ENCODE peak calls at places on chromosomes 16 and 17, in nine cellular contexts. L, Q, J, K, I, X, O, C and E are unnamed samples. For H3K4me1 and H3K9me3, the result is how much of the 10 kb centered on the place peaks cover.

GRCh38 chr16:67528870-67529638 is 425 bp downstream of the RIPOR1 start:
- DNase-seq in L (no peak), Q (no peak), J (peak), K (peak), I (no peak), X (peak), O (no peak), C (no peak), E (no peak)

GRCh38 chr17:4642286-4642685 is 808 bp upstream of the ALOX15 start:
- DNase-seq in L (no peak), Q (no peak), J (no peak), K (no peak), I (no peak), X (no peak), O (no peak), C (no peak), E (no peak)

GRCh38 chr16:17951273-17951845 is 385.2 kb downstream of the NPIPA8 start:
- DNase-seq in L (no peak), Q (no peak), J (no peak), K (no peak), I (no peak), X (peak), O (no peak), C (no peak), E (no peak)

GRCh38 chr16:56877783-56878182 is 12.8 kb downstream of the SLC12A3 start:
- DNase-seq in L (no peak), Q (no peak), J (no peak), K (no peak), I (no peak), X (no peak), O (no peak), C (no peak), E (no peak)

GRCh38 chr16:31696968-31697743 is 169.5 kb downstream of the AHSP start:
- DNase-seq in L (no peak), Q (no peak), J (no peak), K (no peak), I (no peak), X (peak), O (peak), C (no peak), E (no peak)

GRCh38 chr17:6286239-6286638 is 148.7 kb downstream of the AIPL1 start:
- DNase-seq in L (no peak), Q (no peak), J (no peak), K (no peak), I (no peak), X (no peak), O (no peak), C (no peak), E (no peak)

GRCh38 chr16:85069171-85069570 is 41.6 kb downstream of the KIAA0513 start:
- DNase-seq in L (no peak), Q (no peak), J (no peak), K (no peak), I (no peak), X (no peak), O (no peak), C (no peak), E (no peak)

GRCh38 chr16:27766166-27766925 is 216.4 kb downstream of the KATNIP start:
- DNase-seq in L (no peak), Q (no peak), J (peak), K (no peak), I (no peak), X (no peak), O (no peak), C (no peak), E (no peak)

GRCh38 chr17:80264048-80264792 is 3.6 kb downstream of the RNF213 start:
- DNase-seq in L (no peak), Q (no peak), J (peak), K (no peak), I (no peak), X (no peak), O (peak), C (no peak), E (no peak)

GRCh38 chr17:45148183-45149036 is at the start of gene HEXIM1:
- DNase-seq in L (peak), Q (peak), J (peak), K (peak), I (peak), X (peak), O (peak), C (peak), E (peak)

GRCh38 chr17:48915459-48916282 is 7.5 kb downstream of the UBE2Z start:
- DNase-seq in L (no peak), Q (no peak), J (no peak), K (no peak), I (peak), X (peak), O (peak), C (no peak), E (no peak)

GRCh38 chr17:35147313-35147982 is at the start of gene UNC45B:
- DNase-seq in L (no peak), Q (no peak), J (no peak), K (peak), I (peak), X (no peak), O (no peak), C (no peak), E (no peak)

GRCh38 chr17:49018116-49018612 is 21.0 kb downstream of the IGF2BP1 start:
- DNase-seq in L (no peak), Q (no peak), J (no peak), K (no peak), I (no peak), X (no peak), O (no peak), C (no peak), E (no peak)

GRCh38 chr16:67873435-67874146 is 739 bp downstream of the EDC4 start:
- DNase-seq in L (no peak), Q (no peak), J (no peak), K (no peak), I (no peak), X (peak), O (no peak), C (no peak), E (no peak)

GRCh38 chr16:997440-998051 is 16.0 kb downstream of the SOX8 start:
- DNase-seq in L (no peak), Q (no peak), J (no peak), K (peak), I (no peak), X (peak), O (no peak), C (no peak), E (peak)

GRCh38 chr16:85757341-85757822 is 6.5 kb upstream of the C16orf74 start:
- DNase-seq in L (no peak), Q (no peak), J (no peak), K (no peak), I (no peak), X (peak), O (no peak), C (no peak), E (no peak)

GRCh38 chr16:56354746-56355145 is 70.6 kb downstream of the AMFR start:
- DNase-seq in L (peak), Q (no peak), J (no peak), K (no peak), I (no peak), X (no peak), O (no peak), C (peak), E (no peak)

GRCh38 chr16:49462989-49463371 is 89.4 kb downstream of the C16orf78 start:
- DNase-seq in L (peak), Q (no peak), J (no peak), K (no peak), I (no peak), X (no peak), O (peak), C (peak), E (no peak)

GRCh38 chr16:85396879-85397871 is 215.9 kb upstream of the GSE1 start:
- DNase-seq in L (peak), Q (no peak), J (peak), K (peak), I (peak), X (no peak), O (no peak), C (peak), E (no peak)

GRCh38 chr16:12896562-12896961 is 4.8 kb upstream of the SHISA9 start:
- DNase-seq in L (no peak), Q (no peak), J (no peak), K (no peak), I (no peak), X (peak), O (peak), C (no peak), E (no peak)

GRCh38 chr16:1899641-1900451 is 18.4 kb downstream of the HS3ST6 start:
- DNase-seq in L (no peak), Q (no peak), J (no peak), K (no peak), I (no peak), X (no peak), O (peak), C (no peak), E (no peak)

GRCh38 chr16:13127144-13127543 is 225.7 kb downstream of the SHISA9 start:
- DNase-seq in L (no peak), Q (no peak), J (no peak), K (no peak), I (no peak), X (no peak), O (no peak), C (no peak), E (no peak)

GRCh38 chr16:85209526-85210121 is 97.4 kb upstream of the CIBAR2 start:
- DNase-seq in L (no peak), Q (no peak), J (no peak), K (peak), I (peak), X (no peak), O (no peak), C (no peak), E (no peak)

GRCh38 chr16:1152651-1153259 is at the start of gene CACNA1H:
- DNase-seq in L (no peak), Q (no peak), J (no peak), K (peak), I (no peak), X (peak), O (no peak), C (no peak), E (peak)

GRCh38 chr17:7552621-7553051 is 3.8 kb downstream of the TNFSF12 start:
- DNase-seq in L (no peak), Q (no peak), J (no peak), K (no peak), I (no peak), X (no peak), O (peak), C (no peak), E (no peak)

GRCh38 chr16:25005445-25006306 is 9.5 kb downstream of the ARHGAP17 start:
- DNase-seq in L (no peak), Q (no peak), J (no peak), K (no peak), I (no peak), X (no peak), O (no peak), C (no peak), E (no peak)

GRCh38 chr16:53099318-53100130 is 44.7 kb downstream of the CHD9 start:
- DNase-seq in L (peak), Q (peak), J (peak), K (peak), I (peak), X (peak), O (peak), C (peak), E (peak)

GRCh38 chr16:65494080-65494479 is 372.2 kb upstream of the CDH11 start:
- DNase-seq in L (no peak), Q (no peak), J (no peak), K (no peak), I (no peak), X (no peak), O (no peak), C (no peak), E (no peak)

GRCh38 chr17:63402808-63403207 is 43.3 kb downstream of the CYB561 start:
- DNase-seq in L (no peak), Q (no peak), J (no peak), K (no peak), I (no peak), X (peak), O (no peak), C (no peak), E (no peak)

GRCh38 chr16:8859913-8860881 is 8.6 kb downstream of the CARHSP1 start:
- DNase-seq in L (peak), Q (no peak), J (peak), K (peak), I (peak), X (peak), O (no peak), C (peak), E (no peak)

GRCh38 chr17:70956731-70957130 is 787.4 kb downstream of the KCNJ2 start:
- DNase-seq in L (no peak), Q (no peak), J (no peak), K (no peak), I (no peak), X (no peak), O (no peak), C (no peak), E (no peak)

GRCh38 chr17:82639628-82640027 is 8.6 kb downstream of the WDR45B start:
- DNase-seq in L (no peak), Q (no peak), J (peak), K (no peak), I (no peak), X (no peak), O (no peak), C (no peak), E (no peak)

GRCh38 chr16:74771656-74772315 is 2.8 kb downstream of the FA2H start:
- DNase-seq in L (no peak), Q (no peak), J (no peak), K (no peak), I (no peak), X (no peak), O (no peak), C (no peak), E (no peak)

GRCh38 chr17:79789943-79790804 is 6.7 kb downstream of the CBX8 start:
- DNase-seq in L (no peak), Q (no peak), J (peak), K (no peak), I (peak), X (no peak), O (no peak), C (no peak), E (no peak)

GRCh38 chr16:86577314-86577971 is 906 bp upstream of the FOXL1 start:
- DNase-seq in L (peak), Q (no peak), J (no peak), K (no peak), I (no peak), X (peak), O (no peak), C (no peak), E (no peak)

GRCh38 chr17:31392856-31393748 is 1.6 kb downstream of the RAB11FIP4 start:
- DNase-seq in L (peak), Q (no peak), J (no peak), K (no peak), I (no peak), X (no peak), O (no peak), C (no peak), E (peak)

GRCh38 chr17:57638284-57638683 is 106.8 kb downstream of the CCDC182 start:
- DNase-seq in L (no peak), Q (no peak), J (no peak), K (no peak), I (no peak), X (no peak), O (no peak), C (no peak), E (no peak)
- H3K4me1 ChIP-seq in L (under half), Q (under half), J (under half), K (under half), I (under half), X (under half), O (under half), C (under half), E (under half)

GRCh38 chr16:16062023-16062932 is 112.9 kb downstream of the ABCC1 start:
- DNase-seq in L (no peak), Q (no peak), J (no peak), K (peak), I (no peak), X (no peak), O (no peak), C (peak), E (no peak)
- TF ChIP-seq CTCF in L (no peak), Q (no peak), J (no peak), K (no peak), I (no peak), X (peak), O (no peak), C (no peak), E (no peak)

GRCh38 chr16:35706901-35707300 is 2247.5 kb downstream of the TP53TG3F start:
- DNase-seq in L (no peak), Q (no peak), J (no peak), K (no peak), I (no peak), X (no peak), O (no peak), C (no peak), E (no peak)
- H3K9me3 ChIP-seq in L (under half), Q (under half), J (under half), K (under half), I (under half), X (under half), O (under half), C (under half), E (under half)

GRCh38 chr17:2067559-2067958 is 12.7 kb downstream of the HIC1 start:
- DNase-seq in L (no peak), Q (no peak), J (no peak), K (no peak), I (peak), X (peak), O (no peak), C (peak), E (no peak)
- H3K4me1 ChIP-seq in L (under half), Q (half or more), J (half or more), K (half or more), I (under half), X (half or more), O (under half), C (half or more), E (under half)

GRCh38 chr16:29899516-29900101 is at the start of gene SEZ6L2:
- DNase-seq in L (no peak), Q (no peak), J (peak), K (peak), I (peak), X (peak), O (no peak), C (no peak), E (peak)
- TF ChIP-seq CTCF in L (no peak), Q (no peak), J (no peak), K (no peak), I (no peak), X (peak), O (no peak), C (no peak), E (no peak)

DNA sequence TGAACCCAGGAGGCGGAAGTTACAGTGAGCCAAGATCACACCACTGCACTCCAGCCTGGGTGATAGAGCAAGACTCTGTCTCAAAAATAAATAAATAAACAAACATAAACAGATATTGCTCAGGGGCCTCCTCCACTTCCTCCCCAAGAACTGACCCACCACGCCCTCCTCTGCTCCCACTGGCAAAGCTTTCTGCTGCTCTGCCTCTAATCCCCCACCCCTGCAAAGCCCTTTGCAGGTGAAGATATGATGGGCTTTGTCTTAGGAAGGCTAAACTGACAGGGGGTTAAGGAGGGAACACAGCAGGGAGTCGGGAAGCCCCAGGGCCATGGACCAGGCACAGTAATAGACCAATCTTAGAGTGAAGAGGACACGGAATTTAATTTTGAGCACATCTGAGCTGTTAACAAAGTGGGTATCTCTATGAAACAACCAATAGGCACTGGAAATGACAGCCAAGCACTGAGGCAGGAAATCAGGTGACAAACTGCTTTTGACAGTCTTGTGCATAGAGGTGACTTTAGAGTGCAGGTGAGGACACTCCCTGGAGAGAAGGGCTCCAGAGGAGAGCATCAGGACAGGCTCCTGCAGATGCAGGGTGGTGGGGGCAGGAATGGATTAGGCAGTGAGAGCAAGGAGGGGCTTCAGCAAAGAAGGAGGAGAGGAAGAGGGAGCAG is 6.4 kb upstream of the CD300LD start:
- DNase-seq in L (no peak), Q (no peak), J (no peak), K (no peak), I (no peak), X (no peak), O (peak), C (no peak), E (no peak)
- H3K9me3 ChIP-seq in L (under half), Q (under half), J (under half), K (under half), I (under half), X (under half), O (under half), C (under half), E (under half)

DNA sequence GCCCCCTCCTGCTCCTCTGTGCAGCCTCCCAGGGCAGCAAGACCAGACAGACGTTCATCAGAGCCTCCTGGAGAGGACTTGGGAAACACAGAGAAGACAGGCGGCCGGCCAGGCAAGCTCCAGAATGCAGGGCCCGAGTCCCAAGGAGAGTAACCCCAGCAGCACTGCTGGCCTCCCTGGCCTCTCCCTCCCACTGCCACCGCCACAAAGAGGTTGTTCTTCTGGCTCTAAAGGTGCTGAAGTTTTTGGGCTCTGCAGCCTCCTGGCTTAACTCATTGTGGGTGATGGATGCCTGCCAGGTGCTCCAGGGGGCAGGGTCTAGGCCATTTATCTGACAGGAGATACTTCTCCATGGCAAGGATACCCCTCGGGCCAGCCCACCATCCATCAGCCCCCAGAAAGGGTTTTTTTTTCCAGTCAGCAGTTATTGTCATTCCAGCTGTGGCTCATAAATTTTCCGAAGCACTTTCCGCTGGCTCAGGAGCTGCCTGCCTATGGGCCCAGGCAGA is 32.0 kb upstream of the MRPS23 start:
- DNase-seq in L (no peak), Q (no peak), J (no peak), K (no peak), I (no peak), X (peak), O (no peak), C (peak), E (no peak)
- H3K4me1 ChIP-seq in L (under half), Q (under half), J (under half), K (half or more), I (under half), X (under half), O (under half), C (half or more), E (under half)

GRCh38 chr17:36945160-36945559 is 3.6 kb upstream of the AATF start:
- DNase-seq in L (no peak), Q (no peak), J (no peak), K (no peak), I (no peak), X (no peak), O (no peak), C (no peak), E (no peak)
- TF ChIP-seq CTCF in L (no peak), Q (no peak), J (no peak), K (no peak), I (no peak), X (no peak), O (no peak), C (no peak), E (no peak)

GRCh38 chr16:35690413-35690812 is 2231.0 kb downstream of the TP53TG3F start:
- DNase-seq in L (peak), Q (no peak), J (no peak), K (no peak), I (no peak), X (no peak), O (no peak), C (no peak), E (no peak)
- H3K9me3 ChIP-seq in L (under half), Q (under half), J (under half), K (half or more), I (under half), X (under half), O (under half), C (under half), E (under half)